ENCODE peak calls at places on chromosome 17, in nine cellular contexts. C, W, O, P, E, H, R, F and N are unnamed samples.

GRCh38 chr17:74785096-74785980 is 9.2 kb upstream of the NAT9 start:
- DNase-seq in O (peak; percentile 46), C (no peak), W (no peak), F (no peak), R (no peak), H (no peak), P (no peak), E (no peak), N (no peak)

GRCh38 chr17:28216032-28216431 is 103.0 kb upstream of the TMEM97 start:
- DNase-seq in O (no peak), E (no peak), F (no peak), P (no peak), C (no peak), R (no peak), H (no peak), W (no peak), N (no peak)

GRCh38 chr17:55433629-55434422 is 12.2 kb upstream of the MMD start:
- DNase-seq in F (no peak), C (no peak), P (no peak), H (no peak), R (no peak), O (no peak), E (no peak), W (no peak), N (peak; percentile 83)

GRCh38 chr17:7650509-7651096 is at the start of gene ATP1B2:
- DNase-seq in W (peak; percentile 90), H (peak; percentile 80), P (peak; percentile 76), O (peak; percentile 64), C (peak; percentile 89), R (peak; percentile 62), E (no peak), F (peak; percentile 40), N (peak; percentile 93)

GRCh38 chr17:61551255-61551742 is 39.7 kb downstream of the NACA2 start:
- DNase-seq in P (no peak), R (no peak), F (no peak), H (no peak), O (peak; percentile 5), E (no peak), W (peak; percentile 75), C (peak; percentile 46), N (no peak)

GRCh38 chr17:47837401-47838039 is 3.6 kb downstream of the SCRN2 start:
- DNase-seq in F (no peak), W (no peak), E (no peak), C (no peak), P (no peak), O (no peak), R (no peak), H (no peak), N (no peak)

GRCh38 chr17:4849011-4849536 is 15.9 kb downstream of the MINK1 start:
- DNase-seq in F (no peak), C (no peak), O (no peak), W (no peak), H (no peak), E (no peak), R (no peak), P (no peak), N (no peak)

GRCh38 chr17:42833771-42834422 is 700 bp downstream of the PSME3 start:
- DNase-seq in F (no peak), H (no peak), W (no peak), P (peak; percentile 10), O (no peak), R (no peak), C (no peak), E (no peak), N (no peak)

GRCh38 chr17:9725575-9725974 is 65.8 kb downstream of the DHRS7C start:
- DNase-seq in O (no peak), P (no peak), F (no peak), C (no peak), H (no peak), E (no peak), W (no peak), R (no peak), N (no peak)

GRCh38 chr17:59372138-59372751 is 40.8 kb downstream of the YPEL2 start:
- DNase-seq in R (no peak), O (no peak), P (no peak), E (peak; percentile 21), C (peak; percentile 29), W (peak; percentile 68), F (no peak), H (peak; percentile 66), N (peak; percentile 86)

GRCh38 chr17:43556292-43556691 is 10.2 kb upstream of the ETV4 start:
- DNase-seq in E (no peak), C (no peak), P (no peak), H (no peak), W (peak; percentile 95), F (no peak), O (peak; percentile 13), R (no peak), N (peak; percentile 67)

GRCh38 chr17:82120148-82120547 is 22.1 kb upstream of the FASN start:
- DNase-seq in W (peak; percentile 19), H (no peak), P (peak; percentile 51), E (no peak), C (no peak), R (no peak), O (no peak), F (no peak), N (no peak)

GRCh38 chr17:64202683-64203430 is 60.2 kb downstream of the TEX2 start:
- DNase-seq in H (no peak), P (no peak), R (no peak), F (no peak), C (no peak), W (no peak), O (no peak), E (no peak), N (no peak)

GRCh38 chr17:9079461-9080103 is 58.3 kb downstream of the NTN1 start:
- DNase-seq in F (no peak), W (no peak), P (peak; percentile 7), O (peak; percentile 38), E (no peak), H (no peak), C (no peak), R (no peak), N (no peak)

GRCh38 chr17:9436629-9437028 is 139.0 kb downstream of the STX8 start:
- DNase-seq in C (no peak), O (no peak), E (no peak), R (no peak), F (no peak), P (no peak), W (no peak), H (no peak), N (no peak)

GRCh38 chr17:13550291-13550690 is 51.4 kb downstream of the HS3ST3A1 start:
- DNase-seq in C (no peak), W (no peak), H (no peak), F (no peak), R (no peak), E (no peak), O (no peak), P (no peak), N (no peak)